ENCODE peak calls at places on chromosomes 3 and 15, in seven cellular contexts. Z is kidney; M is GM20000; A is cardiac fibroblast; C is cardiac muscle cell; B is CD8-positive, alpha-beta T cell; S is osteoblast. N is an unnamed sample.

GRCh38 chr3:160801386-160802118 is 45.5 kb downstream of the PPM1L start:
- DNase-seq in A (peak), B (no peak), M (peak), Z (no peak), S (peak), C (peak), N (no peak)

GRCh38 chr3:66485291-66485968 is 15.4 kb downstream of the LRIG1 start:
- DNase-seq in B (no peak), Z (no peak), A (peak), C (peak), M (no peak), S (no peak), N (no peak)

GRCh38 chr3:37279858-37280257 is 105.5 kb upstream of the LRRFIP2 start:
- DNase-seq in M (no peak), B (no peak), C (no peak), Z (no peak), A (no peak), S (no peak), N (no peak)

GRCh38 chr15:80838666-80839065 is 59.5 kb downstream of the CEMIP start:
- DNase-seq in B (no peak), Z (no peak), A (no peak), C (no peak), S (no peak), M (no peak), N (no peak)

GRCh38 chr3:150495563-150496168 is 50.6 kb downstream of the SERP1 start:
- DNase-seq in Z (no peak), B (no peak), C (peak), A (peak), S (peak), M (peak), N (no peak)

GRCh38 chr3:182523836-182524235 is 269.5 kb upstream of the ATP11B start:
- DNase-seq in Z (no peak), S (no peak), A (no peak), M (no peak), C (no peak), B (no peak), N (no peak)

GRCh38 chr15:35545825-35546580 is at the start of gene DPH6:
- DNase-seq in Z (peak), M (peak), C (peak), A (peak), B (peak), S (peak), N (peak)

GRCh38 chr3:81302045-81302444 is 459.4 kb downstream of the GBE1 start:
- DNase-seq in A (peak), C (peak), M (peak), S (peak), B (no peak), Z (no peak), N (no peak)

GRCh38 chr15:73957276-73957675 is 31.0 kb downstream of the LOXL1 start:
- DNase-seq in M (no peak), B (no peak), A (no peak), S (peak), Z (peak), C (no peak), N (peak)

GRCh38 chr3:30059240-30059639 is 547.2 kb upstream of the TGFBR2 start:
- DNase-seq in A (no peak), B (no peak), S (no peak), M (no peak), C (no peak), Z (no peak), N (no peak)

GRCh38 chr3:194284351-194284750 is 66.8 kb downstream of the CPN2 start:
- DNase-seq in Z (no peak), M (no peak), S (no peak), A (no peak), B (no peak), C (no peak), N (peak)

GRCh38 chr15:89426500-89426899 is 69.9 kb downstream of the RHCG start:
- DNase-seq in Z (peak), B (no peak), C (no peak), M (no peak), S (no peak), A (no peak), N (no peak)

GRCh38 chr3:195551381-195551978 is 8.4 kb upstream of the PPP1R2 start:
- DNase-seq in A (peak), C (peak), M (no peak), B (no peak), Z (no peak), S (peak), N (no peak)

GRCh38 chr3:69838696-69839515 is 99.6 kb downstream of the MITF start:
- DNase-seq in M (no peak), C (no peak), Z (no peak), B (no peak), S (no peak), A (no peak), N (no peak)

GRCh38 chr3:194280777-194281176 is 70.4 kb downstream of the CPN2 start:
- DNase-seq in B (no peak), Z (no peak), C (no peak), S (no peak), A (no peak), M (no peak), N (peak)

GRCh38 chr3:66483006-66483928 is 17.6 kb downstream of the LRIG1 start:
- DNase-seq in A (peak), B (no peak), S (peak), C (peak), Z (peak), M (no peak), N (no peak)

GRCh38 chr15:89672221-89673161 is 6.7 kb downstream of the PLIN1 start:
- DNase-seq in A (peak), S (peak), M (no peak), Z (no peak), C (peak), B (no peak), N (no peak)

GRCh38 chr3:183272142-183272541 is 19.1 kb downstream of the B3GNT5 start:
- DNase-seq in M (no peak), C (no peak), B (no peak), A (no peak), S (no peak), Z (no peak), N (no peak)

GRCh38 chr3:123522666-123523412 is 62.0 kb downstream of the HACD2 start:
- DNase-seq in S (no peak), M (no peak), Z (no peak), A (no peak), C (no peak), B (no peak), N (no peak)

GRCh38 chr15:51848811-51849210 is 19.4 kb downstream of the TMOD3 start:
- DNase-seq in S (no peak), A (no peak), C (peak), M (no peak), B (no peak), Z (no peak), N (no peak)

GRCh38 chr15:50257924-50258323 is 7.6 kb downstream of the HDC start:
- DNase-seq in Z (no peak), M (no peak), B (no peak), C (peak), A (peak), S (peak), N (no peak)

GRCh38 chr3:137259089-137259488 is 301.3 kb downstream of the IL20RB start:
- DNase-seq in A (no peak), B (no peak), Z (no peak), M (no peak), S (no peak), C (no peak), N (no peak)

GRCh38 chr3:13018561-13019242 is 54.5 kb downstream of the IQSEC1 start:
- DNase-seq in A (no peak), Z (peak), C (no peak), M (no peak), S (peak), B (no peak), N (peak)

GRCh38 chr3:58560771-58561311 is 16.4 kb downstream of the FAM107A start:
- DNase-seq in M (no peak), S (peak), A (peak), B (no peak), Z (peak), C (peak), N (peak)
- TF ChIP-seq CTCF in M (no peak), S (peak), A (peak), B (no peak), Z (peak), C (peak), N (peak)

GRCh38 chr15:98568382-98569017 is 79.8 kb upstream of the IGF1R start:
- DNase-seq in B (no peak), A (peak), S (no peak), M (no peak), Z (no peak), C (peak), N (no peak)
- TF ChIP-seq CTCF in B (no peak), A (peak), S (peak), M (no peak), Z (no peak), C (peak), N (peak)

DNA sequence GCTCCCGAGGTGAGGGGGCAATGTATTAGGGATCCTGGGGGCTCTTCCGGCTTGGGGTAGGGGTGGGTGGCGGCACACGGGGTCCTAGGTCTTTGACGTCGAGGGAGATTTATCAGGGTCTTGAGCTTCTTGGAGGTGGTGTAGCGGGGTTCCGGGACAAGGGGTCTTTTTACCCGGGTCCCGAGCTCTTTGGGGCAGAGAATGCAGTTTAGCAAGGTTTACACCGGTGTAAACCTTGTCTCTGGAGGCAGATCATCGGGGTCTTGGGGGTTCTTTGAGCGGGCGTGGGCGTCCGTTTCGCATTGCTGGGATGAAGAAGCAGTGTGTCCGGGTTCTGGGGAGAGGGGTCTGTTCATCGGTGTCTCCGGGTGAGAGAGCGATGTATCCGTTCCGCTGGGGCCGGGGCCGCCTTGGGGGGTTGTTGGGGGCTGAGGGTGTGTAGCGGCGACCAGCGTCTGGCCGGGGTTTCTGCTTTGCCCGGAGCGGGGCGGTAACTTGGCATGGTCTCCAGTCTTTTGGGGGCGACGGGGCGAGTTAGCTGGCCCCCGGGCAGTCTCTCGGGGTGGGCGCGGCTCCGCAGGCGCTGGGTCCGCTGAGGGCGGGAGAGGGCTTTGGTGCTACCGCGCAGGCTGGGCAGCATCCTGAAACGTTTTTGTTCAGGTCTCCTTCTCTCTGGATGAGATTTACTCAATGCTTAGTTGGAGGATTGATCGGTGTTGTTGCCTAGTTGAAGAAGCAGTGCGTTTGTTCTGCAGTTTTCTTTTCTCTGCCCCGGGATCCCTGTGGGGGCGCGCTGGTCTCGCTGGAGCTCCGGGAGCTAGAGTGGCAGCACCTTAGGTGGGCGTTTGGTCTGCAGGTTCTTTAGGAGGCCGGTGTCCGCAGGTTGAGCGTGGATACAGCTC is 792 bp downstream of the GLCE start:
- DNase-seq in S (peak), M (peak), Z (peak), C (peak), A (peak), B (no peak), N (peak)
- TF ChIP-seq CTCF in S (peak), M (no peak), Z (no peak), C (peak), A (peak), B (no peak), N (peak)

GRCh38 chr15:28901587-28901980 is 15.8 kb downstream of the APBA2 start:
- DNase-seq in Z (no peak), M (no peak), B (no peak), C (no peak), S (no peak), A (no peak), N (peak)

GRCh38 chr15:28902856-28903255 is 17.1 kb downstream of the APBA2 start:
- DNase-seq in B (no peak), Z (no peak), S (no peak), C (no peak), A (no peak), M (no peak), N (no peak)

GRCh38 chr15:28900892-28901586 is 15.3 kb downstream of the APBA2 start:
- DNase-seq in A (no peak), B (no peak), M (no peak), S (no peak), C (no peak), Z (peak), N (peak)

GRCh38 chr15:28903555-28903954 is 17.8 kb downstream of the APBA2 start:
- DNase-seq in B (no peak), S (no peak), C (no peak), Z (no peak), A (no peak), M (no peak), N (peak)

DNA sequence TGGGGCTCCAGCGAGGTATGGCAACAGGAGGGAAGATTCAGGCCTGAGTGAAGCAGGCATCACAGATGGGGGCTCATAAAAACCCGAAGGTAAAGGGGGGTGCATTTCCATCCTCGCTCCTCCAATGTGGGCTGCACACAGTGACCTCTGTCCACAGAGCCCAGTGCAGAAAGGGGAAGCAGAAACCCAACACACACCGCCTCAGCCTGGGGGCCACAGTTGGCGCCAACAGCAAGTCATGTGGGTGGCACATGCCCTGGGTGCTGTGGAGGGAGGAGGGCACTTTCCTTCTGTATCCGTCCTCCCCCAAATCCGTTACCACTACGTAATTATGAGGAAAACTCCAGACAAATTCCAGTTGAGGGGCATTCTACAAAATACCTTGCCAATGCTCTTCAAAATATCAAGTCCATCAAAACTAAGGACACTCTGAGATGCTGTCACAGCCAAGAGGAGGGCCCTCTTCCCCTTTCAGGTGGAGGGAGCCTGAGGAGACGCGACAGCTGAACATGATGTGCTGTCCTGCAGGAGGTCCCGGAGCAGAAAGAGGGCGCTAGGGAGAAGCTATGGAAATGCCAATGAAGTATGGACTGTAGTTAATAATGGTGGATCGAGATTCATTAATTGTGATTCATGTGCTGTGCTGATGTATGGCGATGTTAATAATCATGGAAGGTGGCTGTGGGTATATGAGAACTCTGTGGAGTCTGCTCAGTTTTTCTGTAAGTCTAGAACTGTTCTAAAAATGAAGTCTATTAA is 16.4 kb downstream of the APBA2 start:
- DNase-seq in B (no peak), S (no peak), C (no peak), A (no peak), Z (no peak), M (no peak), N (peak)
- TF ChIP-seq CTCF in B (no peak), S (peak), C (no peak), A (peak), Z (no peak), M (no peak), N (peak)

GRCh38 chr3:87624860-87625259 is 348.5 kb upstream of the POU1F1 start:
- DNase-seq in M (no peak), S (no peak), B (no peak), C (no peak), Z (no peak), A (no peak), N (no peak)

GRCh38 chr3:87626471-87626995 is 350.1 kb upstream of the POU1F1 start:
- DNase-seq in M (no peak), Z (no peak), C (no peak), B (no peak), S (no peak), A (peak), N (no peak)

GRCh38 chr3:87627316-87627715 is 350.9 kb upstream of the POU1F1 start:
- DNase-seq in B (no peak), M (no peak), Z (no peak), A (no peak), S (no peak), C (no peak), N (no peak)

GRCh38 chr3:87621667-87622066 is 345.3 kb upstream of the POU1F1 start:
- DNase-seq in C (no peak), M (no peak), B (no peak), A (no peak), S (no peak), Z (no peak), N (no peak)

DNA sequence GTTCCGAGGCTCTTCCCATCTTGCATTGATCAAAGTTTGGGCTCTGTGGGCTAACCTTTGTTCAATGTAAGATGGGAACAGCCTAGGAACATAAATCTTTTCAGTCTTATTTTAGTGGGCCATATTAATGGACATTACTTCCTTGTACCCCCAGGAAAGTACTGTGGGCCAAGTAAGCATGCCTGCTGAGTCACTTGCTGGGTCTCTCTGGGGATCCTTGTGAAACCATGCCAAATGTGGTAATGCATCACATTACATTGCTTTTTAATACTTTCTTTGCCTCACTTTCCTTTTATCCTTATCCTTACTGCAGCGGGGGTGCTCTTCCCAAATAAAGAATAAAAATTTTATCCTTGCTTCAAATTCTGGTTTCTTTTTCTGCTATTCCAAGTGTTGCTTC is 349.5 kb upstream of the POU1F1 start:
- DNase-seq in C (no peak), A (peak), B (no peak), Z (no peak), M (no peak), S (no peak), N (no peak)
- TF ChIP-seq CTCF in C (no peak), A (no peak), B (no peak), Z (no peak), M (no peak), S (no peak), N (no peak)

GRCh38 chr15:68279218-68279533 is 1.6 kb downstream of the FEM1B start:
- DNase-seq in S (peak), Z (no peak), M (no peak), C (no peak), B (no peak), A (peak), N (no peak)

GRCh38 chr15:68279779-68280745 is 2.5 kb downstream of the FEM1B start:
- DNase-seq in A (peak), Z (no peak), S (peak), M (no peak), C (no peak), B (no peak), N (no peak)

GRCh38 chr15:68277131-68277604 is 377 bp upstream of the FEM1B start:
- DNase-seq in B (no peak), M (no peak), S (peak), A (no peak), Z (no peak), C (peak), N (no peak)

GRCh38 chr15:68277605-68278344 is at the start of gene FEM1B:
- DNase-seq in C (peak), A (peak), B (peak), S (peak), Z (peak), M (peak), N (peak)

GRCh38 chr15:68278345-68279217 is 1.0 kb downstream of the FEM1B start:
- DNase-seq in C (peak), Z (no peak), S (peak), M (no peak), B (no peak), A (peak), N (peak)
- TF ChIP-seq CTCF in C (peak), Z (peak), S (peak), M (peak), B (peak), A (peak), N (peak)

GRCh38 chr3:4943553-4943952 is 35.7 kb upstream of the BHLHE40 start:
- DNase-seq in B (no peak), M (no peak), S (no peak), Z (no peak), C (no peak), A (no peak), N (no peak)
- TF ChIP-seq CTCF in B (no peak), M (no peak), S (peak), Z (peak), C (peak), A (peak), N (peak)

GRCh38 chr15:78951841-78952238 is 7.0 kb upstream of the CTSH start:
- DNase-seq in A (peak), S (no peak), C (peak), B (no peak), Z (no peak), M (no peak), N (peak)

GRCh38 chr15:78950343-78950742 is 5.5 kb upstream of the CTSH start:
- DNase-seq in M (no peak), C (no peak), Z (no peak), S (no peak), A (no peak), B (no peak), N (peak)

GRCh38 chr15:78947506-78947905 is 2.7 kb upstream of the CTSH start:
- DNase-seq in C (no peak), Z (no peak), M (no peak), S (no peak), A (no peak), B (no peak), N (peak)

GRCh38 chr15:78949461-78949860 is 4.6 kb upstream of the CTSH start:
- DNase-seq in M (no peak), Z (no peak), S (no peak), C (no peak), B (no peak), A (no peak), N (no peak)

GRCh38 chr15:78950906-78951840 is 6.3 kb upstream of the CTSH start:
- DNase-seq in Z (no peak), B (no peak), C (peak), S (peak), A (no peak), M (no peak), N (peak)
- TF ChIP-seq CTCF in Z (no peak), B (no peak), C (peak), S (peak), A (peak), M (no peak), N (peak)

GRCh38 chr3:46979958-46980497 is 562 bp downstream of the NBEAL2 start:
- DNase-seq in B (no peak), C (no peak), A (no peak), S (peak), M (no peak), Z (peak), N (peak)
- TF ChIP-seq CTCF in B (no peak), C (no peak), A (no peak), S (no peak), M (no peak), Z (no peak), N (no peak)

DNA sequence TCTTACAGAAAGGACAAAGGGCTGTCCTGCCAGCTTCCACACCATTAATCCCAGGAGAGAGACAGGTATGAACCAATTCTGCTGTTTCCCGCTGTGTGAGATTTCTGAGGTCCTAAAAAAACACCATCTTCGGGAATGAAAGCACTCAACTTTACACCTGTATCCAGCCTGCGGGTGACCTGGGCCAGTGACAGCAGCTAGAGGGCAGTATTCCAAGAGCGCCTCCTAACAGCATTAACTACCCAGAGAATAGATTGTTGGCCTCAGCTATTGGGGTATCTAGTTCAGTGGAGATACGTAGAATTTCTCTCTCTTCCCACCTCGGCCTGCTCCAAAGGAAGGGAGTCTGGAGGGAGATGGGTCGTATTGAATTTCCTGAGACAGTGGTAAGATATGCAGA is 55.1 kb downstream of the WDR76 start:
- DNase-seq in Z (no peak), M (no peak), A (peak), C (peak), S (no peak), B (no peak), N (no peak)
- TF ChIP-seq CTCF in Z (peak), M (peak), A (peak), C (peak), S (peak), B (no peak), N (peak)